ENCODE peak calls at places on chromosomes 6 and 20, in eight cellular contexts. K is esophagus squamous epithelium, B is AG04450, Y is psoas muscle, V is GM12865, O is transverse colon, X is colonic mucosa, W is adrenal gland. H is an unnamed sample.

GRCh38 chr6:49336514-49337131 is 126.4 kb downstream of the MMUT start:
- DNase-seq in K (no peak), B (no peak), Y (no peak), V (no peak), O (peak), X (peak), W (no peak), H (peak)

GRCh38 chr6:53752856-53753255 is 41.9 kb upstream of the LRRC1 start:
- DNase-seq in K (no peak), B (peak), Y (no peak), V (no peak), O (no peak), X (no peak), W (no peak), H (no peak)

GRCh38 chr20:561437-562231 is 18.0 kb upstream of the CSNK2A1 start:
- DNase-seq in K (no peak), B (peak), Y (peak), V (peak), O (peak), X (peak), W (peak), H (peak)

GRCh38 chr6:154962751-154963150 is 32.4 kb upstream of the TIAM2 start:
- DNase-seq in K (no peak), B (peak), Y (no peak), V (no peak), O (no peak), X (peak), W (no peak), H (peak)

GRCh38 chr20:57470212-57470522 is 54.8 kb downstream of the CTCFL start:
- DNase-seq in K (no peak), B (no peak), Y (no peak), V (no peak), O (no peak), X (no peak), W (no peak), H (peak)

GRCh38 chr6:155274533-155274932 is 10.7 kb downstream of the CLDN20 start:
- DNase-seq in K (no peak), B (no peak), Y (no peak), V (no peak), O (no peak), X (no peak), W (no peak), H (no peak)

GRCh38 chr20:45892049-45892816 is 1.1 kb downstream of the CTSA start:
- DNase-seq in K (no peak), B (no peak), Y (no peak), V (no peak), O (peak), X (peak), W (no peak), H (peak)

GRCh38 chr20:688809-689208 is 13.2 kb upstream of the SCRT2 start:
- DNase-seq in K (no peak), B (no peak), Y (no peak), V (no peak), O (no peak), X (no peak), W (no peak), H (no peak)

GRCh38 chr20:61808497-61808896 is 257.2 kb downstream of the TAF4 start:
- DNase-seq in K (no peak), B (no peak), Y (no peak), V (no peak), O (no peak), X (no peak), W (no peak), H (no peak)

GRCh38 chr6:125957845-125958244 is 1.3 kb downstream of the HINT3 start:
- DNase-seq in K (no peak), B (no peak), Y (no peak), V (no peak), O (peak), X (peak), W (no peak), H (peak)

GRCh38 chr20:35232575-35232974 is 6.1 kb downstream of the MMP24 start:
- DNase-seq in K (no peak), B (peak), Y (no peak), V (no peak), O (no peak), X (no peak), W (no peak), H (no peak)

GRCh38 chr20:36676701-36677421 is 30.9 kb upstream of the SLA2 start:
- DNase-seq in K (no peak), B (no peak), Y (no peak), V (no peak), O (no peak), X (no peak), W (no peak), H (no peak)

GRCh38 chr20:34915131-34915530 is 38.7 kb downstream of the ACSS2 start:
- DNase-seq in K (no peak), B (no peak), Y (no peak), V (no peak), O (no peak), X (no peak), W (no peak), H (peak)

GRCh38 chr6:168890306-168890995 is 363.2 kb downstream of the THBS2 start:
- DNase-seq in K (no peak), B (no peak), Y (no peak), V (no peak), O (no peak), X (no peak), W (no peak), H (no peak)

GRCh38 chr6:131602913-131603312 is 25.1 kb downstream of the MED23 start:
- DNase-seq in K (no peak), B (peak), Y (no peak), V (no peak), O (no peak), X (no peak), W (no peak), H (peak)

GRCh38 chr6:12356983-12357972 is 67.1 kb downstream of the EDN1 start:
- DNase-seq in K (no peak), B (no peak), Y (no peak), V (peak), O (no peak), X (no peak), W (no peak), H (peak)

GRCh38 chr6:85650606-85651005 is 7.9 kb upstream of the SYNCRIP start:
- DNase-seq in K (no peak), B (no peak), Y (no peak), V (no peak), O (no peak), X (no peak), W (no peak), H (no peak)

GRCh38 chr6:115221185-115221584 is 839.5 kb downstream of the FRK start:
- DNase-seq in K (no peak), B (no peak), Y (no peak), V (no peak), O (no peak), X (no peak), W (no peak), H (no peak)

GRCh38 chr6:139982652-139983051 is 608.2 kb upstream of the CITED2 start:
- DNase-seq in K (no peak), B (no peak), Y (no peak), V (no peak), O (no peak), X (no peak), W (no peak), H (no peak)

GRCh38 chr6:51594981-51595380 is 492.4 kb downstream of the PKHD1 start:
- DNase-seq in K (no peak), B (no peak), Y (no peak), V (no peak), O (no peak), X (no peak), W (no peak), H (no peak)

GRCh38 chr6:54681267-54681666 is 165.3 kb upstream of the FAM83B start:
- DNase-seq in K (no peak), B (no peak), Y (no peak), V (no peak), O (no peak), X (no peak), W (no peak), H (no peak)

GRCh38 chr6:41781302-41781711 is 725 bp downstream of the PRICKLE4 start:
- DNase-seq in K (no peak), B (no peak), Y (no peak), V (no peak), O (peak), X (peak), W (no peak), H (peak)

GRCh38 chr6:163419413-163420314 is 5.1 kb downstream of the QKI start:
- DNase-seq in K (no peak), B (no peak), Y (no peak), V (peak), O (no peak), X (no peak), W (no peak), H (no peak)

GRCh38 chr6:130825772-130826441 is 1.3 kb upstream of the SMLR1 start:
- DNase-seq in K (no peak), B (no peak), Y (no peak), V (peak), O (no peak), X (no peak), W (no peak), H (no peak)

GRCh38 chr6:141451176-141451507 is 681.6 kb upstream of the GJE1 start:
- DNase-seq in K (no peak), B (no peak), Y (no peak), V (no peak), O (no peak), X (no peak), W (no peak), H (no peak)

GRCh38 chr20:46348972-46349741 is 40.9 kb upstream of the CDH22 start:
- DNase-seq in K (no peak), B (no peak), Y (peak), V (peak), O (peak), X (peak), W (peak), H (peak)

GRCh38 chr6:26235240-26235730 is 129.7 kb upstream of the BTN3A2 start:
- DNase-seq in K (no peak), B (no peak), Y (no peak), V (peak), O (no peak), X (no peak), W (no peak), H (peak)

GRCh38 chr20:39571171-39571570 is 609.0 kb downstream of the DHX35 start:
- DNase-seq in K (no peak), B (no peak), Y (no peak), V (no peak), O (no peak), X (no peak), W (no peak), H (no peak)

GRCh38 chr6:53281518-53282215 is 67.1 kb downstream of the ELOVL5 start:
- DNase-seq in K (no peak), B (no peak), Y (no peak), V (peak), O (no peak), X (no peak), W (no peak), H (no peak)

GRCh38 chr20:47559141-47559540 is 57.5 kb downstream of the NCOA3 start:
- DNase-seq in K (no peak), B (no peak), Y (no peak), V (no peak), O (no peak), X (no peak), W (no peak), H (no peak)

GRCh38 chr20:50728981-50729874 is 2.2 kb upstream of the PARD6B start:
- DNase-seq in K (no peak), B (no peak), Y (no peak), V (no peak), O (peak), X (peak), W (no peak), H (peak)

GRCh38 chr20:61564628-61565027 is 312.6 kb downstream of the CDH4 start:
- DNase-seq in K (no peak), B (no peak), Y (no peak), V (no peak), O (no peak), X (no peak), W (no peak), H (no peak)

GRCh38 chr6:156963712-156964700 is 186.8 kb downstream of the ARID1B start:
- DNase-seq in K (no peak), B (no peak), Y (peak), V (peak), O (no peak), X (no peak), W (no peak), H (peak)

GRCh38 chr6:107493158-107494057 is 3.5 kb downstream of the SOBP start:
- DNase-seq in K (no peak), B (peak), Y (peak), V (no peak), O (no peak), X (no peak), W (no peak), H (no peak)

GRCh38 chr20:62303327-62304226 is 780 bp downstream of the ADRM1 start:
- DNase-seq in K (no peak), B (no peak), Y (no peak), V (peak), O (peak), X (peak), W (no peak), H (peak)

GRCh38 chr20:17533396-17533795 is 2.2 kb upstream of the BFSP1 start:
- DNase-seq in K (no peak), B (no peak), Y (no peak), V (peak), O (no peak), X (peak), W (no peak), H (peak)

GRCh38 chr6:47161176-47161687 is 119.1 kb upstream of the ADGRF1 start:
- DNase-seq in K (no peak), B (no peak), Y (no peak), V (no peak), O (peak), X (peak), W (no peak), H (peak)

GRCh38 chr20:36752582-36752981 is 6.7 kb upstream of the NDRG3 start:
- DNase-seq in K (no peak), B (no peak), Y (no peak), V (no peak), O (no peak), X (no peak), W (no peak), H (no peak)

GRCh38 chr6:15340775-15341174 is 94.9 kb downstream of the JARID2 start:
- DNase-seq in K (no peak), B (no peak), Y (no peak), V (peak), O (no peak), X (no peak), W (no peak), H (no peak)

GRCh38 chr6:15343490-15344185 is 97.8 kb downstream of the JARID2 start:
- DNase-seq in K (no peak), B (no peak), Y (no peak), V (no peak), O (no peak), X (no peak), W (no peak), H (no peak)

GRCh38 chr6:15341311-15341710 is 95.4 kb downstream of the JARID2 start:
- DNase-seq in K (no peak), B (no peak), Y (no peak), V (no peak), O (no peak), X (no peak), W (no peak), H (no peak)

GRCh38 chr6:15340105-15340601 is 94.3 kb downstream of the JARID2 start:
- DNase-seq in K (no peak), B (no peak), Y (no peak), V (no peak), O (no peak), X (no peak), W (no peak), H (peak)

DNA sequence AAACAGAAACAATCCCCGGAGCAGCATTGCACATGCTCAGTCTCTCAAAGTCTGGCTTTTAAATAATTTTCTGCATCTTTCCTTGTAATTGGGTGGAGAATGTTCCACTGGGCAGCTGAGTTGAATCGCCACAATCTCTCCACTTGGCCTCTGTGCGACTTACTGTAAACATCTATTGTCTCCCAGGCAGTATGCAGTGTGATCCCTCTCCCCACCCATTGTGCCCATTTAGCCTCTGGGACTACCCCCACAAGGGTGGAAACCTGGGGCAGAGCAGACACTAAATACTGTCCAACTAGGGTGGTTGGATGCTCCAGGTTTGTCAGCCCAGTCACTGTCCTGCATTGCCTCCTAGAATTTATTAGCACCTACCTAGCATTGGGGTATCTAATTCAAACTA is 96.2 kb downstream of the JARID2 start:
- DNase-seq in K (no peak), B (no peak), Y (no peak), V (no peak), O (no peak), X (no peak), W (no peak), H (no peak)
- H3K4me3 ChIP-seq in K (no peak), B (no peak), Y (no peak), V (no peak), O (no peak), X (no peak), W (no peak), H (no peak)

DNA sequence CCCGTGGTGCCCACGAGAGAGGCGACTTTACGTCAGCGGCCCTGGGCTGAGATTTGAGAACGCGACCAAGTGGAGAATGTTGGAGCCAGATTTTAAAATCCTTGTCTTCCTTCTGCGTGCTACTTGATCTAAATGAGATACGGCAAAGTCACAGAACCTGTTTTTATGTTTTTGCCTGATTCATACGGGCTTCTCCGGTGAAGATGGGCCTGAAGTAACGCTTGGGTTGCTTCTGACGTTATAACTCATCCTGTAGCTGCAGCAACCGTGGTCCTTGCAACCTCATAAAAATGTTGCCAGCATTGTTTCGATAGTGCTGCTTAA is 462 bp upstream of the SLC35B3 start:
- DNase-seq in K (no peak), B (no peak), Y (no peak), V (no peak), O (no peak), X (no peak), W (no peak), H (no peak)
- H3K4me3 ChIP-seq in K (peak), B (peak), Y (peak), V (peak), O (peak), X (peak), W (peak), H (peak)

GRCh38 chr6:28336284-28337024 is 506 bp upstream of the ZSCAN31 start:
- DNase-seq in K (no peak), B (no peak), Y (no peak), V (peak), O (peak), X (peak), W (peak), H (peak)

GRCh38 chr6:28335564-28336283 is at the start of gene ZSCAN31:
- DNase-seq in K (peak), B (peak), Y (peak), V (peak), O (peak), X (peak), W (peak), H (peak)

GRCh38 chr6:28335040-28335563 is 846 bp downstream of the ZSCAN31 start:
- DNase-seq in K (no peak), B (no peak), Y (no peak), V (no peak), O (no peak), X (peak), W (peak), H (no peak)

GRCh38 chr6:28334272-28335039 is 1.5 kb downstream of the ZSCAN31 start:
- DNase-seq in K (no peak), B (no peak), Y (no peak), V (no peak), O (no peak), X (no peak), W (no peak), H (no peak)

DNA sequence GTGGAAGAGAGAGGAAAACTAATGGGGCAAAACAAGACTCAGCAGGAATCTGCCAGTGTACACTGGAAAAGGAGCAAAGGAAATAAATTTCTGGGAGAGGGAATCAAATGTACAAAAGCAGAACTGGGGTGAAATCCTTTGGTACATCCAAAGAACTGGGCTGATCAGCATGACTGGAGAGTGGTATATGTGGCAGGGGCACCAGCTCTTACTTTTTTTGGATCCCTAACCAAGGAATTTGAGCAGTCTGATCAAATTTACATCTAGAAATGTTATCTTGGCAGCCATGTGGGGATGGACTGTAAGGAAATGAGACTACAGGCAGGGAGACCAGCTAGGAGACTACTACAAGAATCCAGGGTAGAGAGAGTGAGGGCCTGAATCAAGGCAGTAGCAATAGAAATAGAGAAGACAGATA is 1.2 kb upstream of the ZSCAN31 start:
- DNase-seq in K (no peak), B (no peak), Y (no peak), V (no peak), O (no peak), X (no peak), W (no peak), H (no peak)
- H3K4me3 ChIP-seq in K (no peak), B (peak), Y (peak), V (peak), O (no peak), X (no peak), W (no peak), H (no peak)

GRCh38 chr6:37099442-37099841 is 70.5 kb upstream of the PIM1 start:
- DNase-seq in K (no peak), B (no peak), Y (peak), V (no peak), O (no peak), X (no peak), W (peak), H (no peak)

GRCh38 chr6:37102299-37103168 is 67.4 kb upstream of the PIM1 start:
- DNase-seq in K (no peak), B (no peak), Y (peak), V (peak), O (peak), X (peak), W (peak), H (peak)

GRCh38 chr6:37100740-37101139 is 69.2 kb upstream of the PIM1 start:
- DNase-seq in K (no peak), B (no peak), Y (no peak), V (no peak), O (no peak), X (no peak), W (no peak), H (no peak)

GRCh38 chr6:37103169-37104039 is 66.5 kb upstream of the PIM1 start:
- DNase-seq in K (no peak), B (no peak), Y (peak), V (peak), O (peak), X (peak), W (peak), H (peak)

DNA sequence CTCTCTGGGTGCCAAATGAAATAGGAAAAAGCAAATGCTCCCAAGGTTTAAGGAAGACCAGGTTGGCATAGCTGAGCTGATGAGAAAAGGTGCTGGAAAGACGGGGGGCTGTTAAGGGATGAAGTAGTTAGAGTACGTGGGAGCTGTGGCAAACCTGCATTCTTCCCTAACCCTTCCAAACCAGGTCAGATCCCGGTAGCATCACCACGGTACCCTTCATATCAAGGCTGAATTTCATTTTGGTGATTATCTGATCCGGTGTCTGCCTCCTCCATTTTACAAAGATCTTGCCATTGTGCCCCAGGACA is 68.0 kb upstream of the PIM1 start:
- DNase-seq in K (no peak), B (no peak), Y (no peak), V (no peak), O (no peak), X (no peak), W (no peak), H (no peak)
- H3K4me3 ChIP-seq in K (no peak), B (no peak), Y (peak), V (no peak), O (no peak), X (peak), W (no peak), H (no peak)

H was measured in small intestine.